ENCODE peak calls at places on chromosome 19, in nine cellular contexts. One of them, this sample, is unnamed.

GRCh38 chr19:5205388-5205787 is 135.2 kb downstream of the PTPRS start:
- DNase-seq in pancreas: no peak
- DNase-seq in adrenal gland: no peak
- DNase-seq in heart right ventricle: no peak
- DNase-seq in AG04450: no peak
- DNase-seq in spleen: no peak
- DNase-seq in naive thymus-derived CD4-positive, alpha-beta T cell: no peak
- DNase-seq in stomach: no peak
- DNase-seq in cardiac fibroblast: no peak
- DNase-seq in this sample: no peak

GRCh38 chr19:38061294-38061693 is 154.3 kb downstream of the SIPA1L3 start:
- DNase-seq in naive thymus-derived CD4-positive, alpha-beta T cell: no peak
- DNase-seq in adrenal gland: no peak
- DNase-seq in spleen: no peak
- DNase-seq in stomach: no peak
- DNase-seq in cardiac fibroblast: peak; percentile 92
- DNase-seq in pancreas: no peak
- DNase-seq in heart right ventricle: no peak
- DNase-seq in AG04450: peak; percentile 68
- DNase-seq in this sample: peak; percentile 87

GRCh38 chr19:49161987-49162386 is 4.4 kb downstream of the TRPM4 start:
- DNase-seq in heart right ventricle: no peak
- DNase-seq in adrenal gland: no peak
- DNase-seq in AG04450: no peak
- DNase-seq in cardiac fibroblast: peak; percentile 44
- DNase-seq in stomach: no peak
- DNase-seq in naive thymus-derived CD4-positive, alpha-beta T cell: no peak
- DNase-seq in pancreas: no peak
- DNase-seq in spleen: no peak
- DNase-seq in this sample: no peak

GRCh38 chr19:33883869-33884519 is 87.3 kb downstream of the KCTD15 start:
- DNase-seq in heart right ventricle: peak; percentile 21
- DNase-seq in adrenal gland: peak; percentile 19
- DNase-seq in spleen: peak; percentile 60
- DNase-seq in cardiac fibroblast: peak; percentile 23
- DNase-seq in pancreas: peak; percentile 87
- DNase-seq in naive thymus-derived CD4-positive, alpha-beta T cell: no peak
- DNase-seq in AG04450: no peak
- DNase-seq in stomach: no peak
- DNase-seq in this sample: no peak

GRCh38 chr19:21569497-21569870 is 64.1 kb downstream of the ZNF429 start:
- DNase-seq in AG04450: no peak
- DNase-seq in naive thymus-derived CD4-positive, alpha-beta T cell: no peak
- DNase-seq in heart right ventricle: peak; percentile 74
- DNase-seq in spleen: no peak
- DNase-seq in adrenal gland: no peak
- DNase-seq in stomach: no peak
- DNase-seq in cardiac fibroblast: peak; percentile 67
- DNase-seq in pancreas: peak; percentile 63
- DNase-seq in this sample: peak; percentile 59

GRCh38 chr19:38850976-38851621 is 1.3 kb upstream of the HNRNPL start:
- DNase-seq in spleen: peak; percentile 92
- DNase-seq in heart right ventricle: peak; percentile 39
- DNase-seq in naive thymus-derived CD4-positive, alpha-beta T cell: no peak
- DNase-seq in stomach: no peak
- DNase-seq in pancreas: peak; percentile 65
- DNase-seq in adrenal gland: peak; percentile 28
- DNase-seq in AG04450: no peak
- DNase-seq in cardiac fibroblast: no peak
- DNase-seq in this sample: peak; percentile 34

GRCh38 chr19:16377521-16377920 is 52.9 kb downstream of the KLF2 start:
- DNase-seq in naive thymus-derived CD4-positive, alpha-beta T cell: no peak
- DNase-seq in adrenal gland: no peak
- DNase-seq in stomach: no peak
- DNase-seq in heart right ventricle: no peak
- DNase-seq in spleen: peak; percentile 73
- DNase-seq in pancreas: no peak
- DNase-seq in cardiac fibroblast: no peak
- DNase-seq in AG04450: no peak
- DNase-seq in this sample: no peak

GRCh38 chr19:40745402-40745780 is 4.9 kb downstream of the ACTMAP start:
- DNase-seq in spleen: no peak
- DNase-seq in AG04450: peak; percentile 24
- DNase-seq in heart right ventricle: no peak
- DNase-seq in naive thymus-derived CD4-positive, alpha-beta T cell: no peak
- DNase-seq in stomach: no peak
- DNase-seq in cardiac fibroblast: peak; percentile 55
- DNase-seq in adrenal gland: peak; percentile 74
- DNase-seq in pancreas: no peak
- DNase-seq in this sample: peak; percentile 73

GRCh38 chr19:7799640-7800355 is 30.2 kb upstream of the EVI5L start:
- DNase-seq in stomach: peak; percentile 73
- DNase-seq in naive thymus-derived CD4-positive, alpha-beta T cell: peak; percentile 18
- DNase-seq in spleen: peak; percentile 85
- DNase-seq in heart right ventricle: peak; percentile 36
- DNase-seq in adrenal gland: peak; percentile 81
- DNase-seq in AG04450: peak; percentile 55
- DNase-seq in pancreas: peak; percentile 61
- DNase-seq in cardiac fibroblast: peak; percentile 87
- DNase-seq in this sample: peak; percentile 83

GRCh38 chr19:12792048-12792852 is 964 bp downstream of the JUNB start:
- DNase-seq in AG04450: no peak
- DNase-seq in spleen: peak; percentile 98
- DNase-seq in heart right ventricle: peak; percentile 76
- DNase-seq in naive thymus-derived CD4-positive, alpha-beta T cell: peak; percentile 53
- DNase-seq in stomach: peak; percentile 77
- DNase-seq in cardiac fibroblast: peak; percentile 60
- DNase-seq in pancreas: peak; percentile 73
- DNase-seq in adrenal gland: peak; percentile 81
- DNase-seq in this sample: peak; percentile 55

GRCh38 chr19:23052349-23052748 is 49.4 kb upstream of the ZNF728 start:
- DNase-seq in spleen: no peak
- DNase-seq in adrenal gland: no peak
- DNase-seq in AG04450: no peak
- DNase-seq in cardiac fibroblast: no peak
- DNase-seq in heart right ventricle: no peak
- DNase-seq in pancreas: no peak
- DNase-seq in naive thymus-derived CD4-positive, alpha-beta T cell: no peak
- DNase-seq in stomach: no peak
- DNase-seq in this sample: no peak

GRCh38 chr19:12202250-12202649 is 39.4 kb downstream of the ZNF136 start:
- DNase-seq in heart right ventricle: peak; percentile 29
- DNase-seq in AG04450: no peak
- DNase-seq in naive thymus-derived CD4-positive, alpha-beta T cell: peak; percentile 21
- DNase-seq in adrenal gland: peak; percentile 13
- DNase-seq in cardiac fibroblast: peak; percentile 24
- DNase-seq in pancreas: peak; percentile 36
- DNase-seq in stomach: peak; percentile 66
- DNase-seq in spleen: peak; percentile 73
- DNase-seq in this sample: no peak

GRCh38 chr19:6212403-6213265 is 67.1 kb downstream of the MLLT1 start:
- DNase-seq in AG04450: no peak
- DNase-seq in adrenal gland: peak; percentile 1
- DNase-seq in stomach: no peak
- DNase-seq in cardiac fibroblast: no peak
- DNase-seq in heart right ventricle: no peak
- DNase-seq in naive thymus-derived CD4-positive, alpha-beta T cell: no peak
- DNase-seq in spleen: peak; percentile 66
- DNase-seq in pancreas: no peak
- DNase-seq in this sample: no peak

GRCh38 chr19:43820098-43820860 is 6.8 kb upstream of the ZNF283 start:
- DNase-seq in heart right ventricle: peak; percentile 52
- DNase-seq in stomach: no peak
- DNase-seq in naive thymus-derived CD4-positive, alpha-beta T cell: no peak
- DNase-seq in cardiac fibroblast: peak; percentile 66
- DNase-seq in AG04450: peak; percentile 7
- DNase-seq in pancreas: no peak
- DNase-seq in adrenal gland: peak; percentile 30
- DNase-seq in spleen: no peak
- DNase-seq in this sample: peak; percentile 40

DNA sequence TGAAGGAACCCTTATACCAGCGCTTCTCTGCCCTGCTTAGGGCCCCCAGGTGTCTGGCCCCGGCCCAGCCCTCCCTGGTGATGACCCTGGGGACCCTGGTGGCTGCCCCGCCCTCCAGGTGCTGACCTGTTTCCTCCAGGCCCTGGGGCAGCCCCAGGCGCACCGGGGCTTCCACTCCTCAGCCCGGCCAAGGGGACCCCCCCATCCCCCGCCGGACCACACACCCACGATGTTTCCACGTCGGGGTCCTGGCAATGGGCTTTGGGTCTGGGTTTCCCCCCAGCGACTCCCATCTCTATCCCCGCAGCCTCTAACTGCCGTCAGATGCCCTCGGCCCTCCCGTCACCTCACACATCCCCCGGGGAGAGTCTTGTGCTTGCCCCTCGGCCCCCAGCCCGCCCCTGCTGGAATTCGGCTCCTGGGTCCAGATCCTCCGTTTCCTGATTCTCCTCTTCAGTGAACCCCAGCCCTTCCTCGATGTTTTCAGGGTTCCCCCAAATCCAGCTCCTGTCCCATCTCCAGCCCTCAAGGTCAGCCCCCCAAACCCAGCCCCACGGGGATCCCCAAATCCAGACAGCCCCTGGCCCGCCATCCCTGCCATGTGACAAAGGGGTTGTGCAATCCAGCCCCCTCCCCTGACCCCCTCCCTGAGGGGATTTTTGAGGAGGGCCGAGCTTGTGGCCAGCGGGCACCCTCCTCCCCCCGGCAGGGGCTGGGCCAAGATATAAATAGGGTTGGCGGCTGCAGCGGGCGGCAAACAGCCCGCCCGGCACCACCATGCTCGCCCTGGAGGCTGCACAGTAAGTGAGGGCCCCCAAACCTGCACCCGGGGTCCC is at the start of gene SPIB:
- DNase-seq in pancreas: no peak
- DNase-seq in AG04450: no peak
- DNase-seq in naive thymus-derived CD4-positive, alpha-beta T cell: no peak
- DNase-seq in cardiac fibroblast: no peak
- DNase-seq in spleen: peak; percentile 87
- DNase-seq in heart right ventricle: no peak
- DNase-seq in adrenal gland: no peak
- DNase-seq in stomach: no peak
- DNase-seq in this sample: no peak
- H3K4me3 ChIP-seq in pancreas: no peak within 1 kb of the TSS
- H3K4me3 ChIP-seq in AG04450: no peak within 1 kb of the TSS
- H3K4me3 ChIP-seq in naive thymus-derived CD4-positive, alpha-beta T cell: no peak within 1 kb of the TSS
- H3K4me3 ChIP-seq in cardiac fibroblast: no peak within 1 kb of the TSS
- H3K4me3 ChIP-seq in spleen: peak within 1 kb of the TSS; percentile 46
- H3K4me3 ChIP-seq in heart right ventricle: no peak within 1 kb of the TSS
- H3K4me3 ChIP-seq in adrenal gland: no peak within 1 kb of the TSS
- H3K4me3 ChIP-seq in stomach: no peak within 1 kb of the TSS
- H3K4me3 ChIP-seq in this sample: no peak within 1 kb of the TSS

DNA sequence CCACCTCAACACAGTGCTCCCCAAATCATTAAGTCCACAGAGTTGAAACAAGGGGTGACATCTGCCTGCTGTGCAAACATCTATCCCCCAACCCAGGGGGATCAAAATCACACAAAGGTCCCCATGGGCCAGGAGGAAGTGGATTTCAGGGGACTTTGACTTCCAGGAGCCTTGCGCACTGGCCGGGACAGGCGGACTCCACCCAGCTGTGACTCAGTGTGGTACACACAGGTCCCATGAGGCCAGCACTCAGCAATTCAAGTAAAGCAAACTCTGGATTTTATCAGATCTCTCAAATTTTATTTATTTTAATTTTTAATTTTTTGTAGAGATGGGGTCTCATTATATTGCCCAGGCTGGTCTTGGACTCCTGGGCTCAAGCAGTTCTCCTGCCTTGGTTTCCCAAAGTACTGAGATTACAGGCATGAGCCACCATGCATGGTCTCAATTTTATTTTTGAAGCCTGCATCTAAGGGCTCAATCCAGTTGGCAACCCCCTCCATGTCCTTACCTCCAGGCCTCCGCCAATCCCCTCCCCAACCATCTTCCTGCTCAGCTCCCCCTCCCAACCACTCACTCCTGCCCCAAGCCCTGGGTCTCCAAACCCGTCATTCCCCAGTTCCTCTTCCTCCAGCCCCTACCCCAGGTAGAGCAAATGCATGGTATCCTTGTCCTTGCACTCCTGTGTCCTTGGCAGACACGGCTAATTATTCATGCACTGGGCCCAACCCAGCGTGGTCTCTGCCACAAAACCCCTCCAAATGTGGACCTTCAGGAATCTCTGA is 18.2 kb downstream of the ARHGAP33 start:
- DNase-seq in heart right ventricle: no peak
- DNase-seq in AG04450: no peak
- DNase-seq in pancreas: no peak
- DNase-seq in stomach: peak; percentile 50
- DNase-seq in naive thymus-derived CD4-positive, alpha-beta T cell: no peak
- DNase-seq in spleen: no peak
- DNase-seq in cardiac fibroblast: peak; percentile 70
- DNase-seq in adrenal gland: no peak
- DNase-seq in this sample: no peak
- H3K4me3 ChIP-seq in heart right ventricle: no peak overlapping the region
- H3K4me3 ChIP-seq in AG04450: no peak overlapping the region
- H3K4me3 ChIP-seq in pancreas: no peak overlapping the region
- H3K4me3 ChIP-seq in stomach: no peak overlapping the region
- H3K4me3 ChIP-seq in naive thymus-derived CD4-positive, alpha-beta T cell: no peak overlapping the region
- H3K4me3 ChIP-seq in spleen: no peak overlapping the region
- H3K4me3 ChIP-seq in cardiac fibroblast: no peak overlapping the region
- H3K4me3 ChIP-seq in adrenal gland: no peak overlapping the region
- H3K4me3 ChIP-seq in this sample: no peak overlapping the region

GRCh38 chr19:45780146-45780447 is 2.2 kb downstream of the DMPK start:
- DNase-seq in pancreas: no peak
- DNase-seq in stomach: no peak
- DNase-seq in spleen: no peak
- DNase-seq in adrenal gland: no peak
- DNase-seq in cardiac fibroblast: no peak
- DNase-seq in naive thymus-derived CD4-positive, alpha-beta T cell: no peak
- DNase-seq in AG04450: no peak
- DNase-seq in heart right ventricle: no peak
- DNase-seq in this sample: no peak
- H3K4me3 ChIP-seq in pancreas: no peak overlapping the region
- H3K4me3 ChIP-seq in stomach: peak overlapping the region; percentile 71
- H3K4me3 ChIP-seq in spleen: no peak overlapping the region
- H3K4me3 ChIP-seq in adrenal gland: peak overlapping the region; percentile 61
- H3K4me3 ChIP-seq in cardiac fibroblast: no peak overlapping the region
- H3K4me3 ChIP-seq in naive thymus-derived CD4-positive, alpha-beta T cell: no peak overlapping the region
- H3K4me3 ChIP-seq in AG04450: peak overlapping the region; percentile 62
- H3K4me3 ChIP-seq in heart right ventricle: peak overlapping the region; percentile 68
- H3K4me3 ChIP-seq in this sample: peak overlapping the region; percentile 71

DNA sequence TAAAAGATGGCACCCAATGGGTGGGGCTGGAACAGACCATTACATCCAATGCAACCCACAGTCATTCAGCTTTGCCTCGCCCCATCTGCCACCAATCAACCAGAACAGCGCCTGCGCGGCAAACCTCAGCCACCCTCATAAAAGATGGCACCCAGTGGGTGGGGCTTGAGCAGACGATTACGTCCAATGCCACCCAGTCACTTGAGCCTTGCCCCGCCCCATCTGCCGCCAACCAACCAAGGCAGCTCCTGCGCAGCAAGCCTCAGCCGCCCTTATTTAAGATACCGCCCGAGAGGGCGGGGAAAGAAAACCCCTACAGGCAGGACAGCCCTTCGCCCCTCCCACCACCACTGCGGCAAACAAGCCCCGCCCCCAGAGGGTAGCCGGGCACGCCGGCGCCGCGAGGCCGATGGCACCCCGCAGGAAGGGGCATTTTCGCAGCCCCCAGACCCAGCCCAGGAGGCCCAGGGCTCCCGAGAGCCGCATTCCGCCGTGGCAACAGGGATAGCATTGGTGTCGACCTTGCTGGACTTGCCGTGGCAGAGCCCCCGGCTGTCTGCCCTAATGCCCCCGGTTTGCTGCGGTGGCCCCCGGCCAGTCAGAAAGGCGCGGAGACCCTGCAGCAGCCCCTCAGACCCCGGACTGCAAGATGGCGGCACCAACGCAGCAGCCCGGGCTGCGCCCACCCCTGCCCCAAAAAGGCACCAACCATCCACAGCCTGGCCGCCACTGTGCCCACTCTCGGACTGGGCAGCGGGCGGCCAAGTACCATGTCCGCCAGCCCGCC is 668 bp downstream of the PEG3 start:
- DNase-seq in spleen: peak; percentile 85
- DNase-seq in cardiac fibroblast: no peak
- DNase-seq in adrenal gland: peak; percentile 98
- DNase-seq in naive thymus-derived CD4-positive, alpha-beta T cell: no peak
- DNase-seq in heart right ventricle: peak; percentile 90
- DNase-seq in pancreas: peak; percentile 95
- DNase-seq in stomach: peak; percentile 61
- DNase-seq in AG04450: no peak
- DNase-seq in this sample: peak; percentile 83
- H3K4me3 ChIP-seq in spleen: peak overlapping the region; percentile 21
- H3K4me3 ChIP-seq in cardiac fibroblast: no peak overlapping the region
- H3K4me3 ChIP-seq in adrenal gland: peak overlapping the region; percentile 68
- H3K4me3 ChIP-seq in naive thymus-derived CD4-positive, alpha-beta T cell: no peak overlapping the region
- H3K4me3 ChIP-seq in heart right ventricle: peak overlapping the region; percentile 59
- H3K4me3 ChIP-seq in pancreas: peak overlapping the region; percentile 8
- H3K4me3 ChIP-seq in stomach: peak overlapping the region; percentile 50
- H3K4me3 ChIP-seq in AG04450: no peak overlapping the region
- H3K4me3 ChIP-seq in this sample: peak overlapping the region; percentile 52

This sample was measured in fibroblast of villous mesenchyme.